ENCODE peak calls at places on chromosome 2, in ten cellular contexts. W is pancreas; D is renal cortical epithelial cell; F is activated CD4-positive, alpha-beta T cell treated with anti-CD3 and anti-CD28 coated beads, Interleukin-2, amount 50 U/mL, for 1 hour; M is activated CD8-positive, alpha-beta T cell treated with anti-CD3 and anti-CD28 coated beads, Interleukin-2, amount 10 ng/mL, durations not matched to agents 7 days and 5 days; T is amniotic stem cell; P is NCI-H774; Q is fibroblast of gingiva; U is GM13976; N is HT-29. C is an unnamed sample.

GRCh38 chr2:46828491-46829239 is 86.9 kb downstream of the MCFD2 start:
- DNase-seq in W (no peak), D (no peak), F (no peak), M (no peak), T (no peak), P (no peak), Q (no peak), U (no peak), N (no peak), C (no peak)

GRCh38 chr2:127659408-127660290 is 13.7 kb downstream of the GPR17 start:
- DNase-seq in W (no peak), D (no peak), F (no peak), M (no peak), T (no peak), P (no peak), Q (no peak), U (no peak), N (no peak), C (no peak)

GRCh38 chr2:135532581-135532980 is 1.3 kb downstream of the R3HDM1 start:
- DNase-seq in W (no peak), D (no peak), F (no peak), M (no peak), T (no peak), P (no peak), Q (peak; percentile 63), U (no peak), N (peak; percentile 3), C (no peak)

GRCh38 chr2:27992787-27993747 is 102.5 kb downstream of the BABAM2 start:
- DNase-seq in W (no peak), D (peak; percentile 87), F (no peak), M (no peak), T (peak; percentile 17), P (no peak), Q (peak; percentile 56), U (no peak), N (peak; percentile 33), C (peak; percentile 47)

GRCh38 chr2:47008381-47009280 is 93.0 kb upstream of the MCFD2 start:
- DNase-seq in W (peak; percentile 72), D (peak; percentile 38), F (no peak), M (no peak), T (no peak), P (peak; percentile 13), Q (peak; percentile 34), U (no peak), N (no peak), C (peak; percentile 73)

GRCh38 chr2:43812947-43813346 is 25.7 kb downstream of the ABCG5 start:
- DNase-seq in W (no peak), D (no peak), F (no peak), M (no peak), T (no peak), P (no peak), Q (no peak), U (no peak), N (no peak), C (no peak)

GRCh38 chr2:219116776-219117646 is 43.6 kb downstream of the NHEJ1 start:
- DNase-seq in W (no peak), D (peak; percentile 68), F (no peak), M (no peak), T (no peak), P (no peak), Q (no peak), U (no peak), N (peak; percentile 70), C (peak; percentile 88)

GRCh38 chr2:240388471-240389301 is 46.8 kb upstream of the GPC1 start:
- DNase-seq in W (peak; percentile 54), D (no peak), F (no peak), M (no peak), T (no peak), P (no peak), Q (no peak), U (no peak), N (no peak), C (no peak)

GRCh38 chr2:176066645-176067586 is 16.8 kb downstream of the EVX2 start:
- DNase-seq in W (peak; percentile 58), D (no peak), F (no peak), M (no peak), T (no peak), P (no peak), Q (no peak), U (peak; percentile 25), N (no peak), C (no peak)

GRCh38 chr2:11855120-11855760 is 108.8 kb downstream of the LPIN1 start:
- DNase-seq in W (no peak), D (no peak), F (no peak), M (no peak), T (no peak), P (no peak), Q (no peak), U (no peak), N (no peak), C (no peak)

GRCh38 chr2:72138921-72139381 is 8.7 kb downstream of the CYP26B1 start:
- DNase-seq in W (peak; percentile 39), D (peak; percentile 24), F (no peak), M (no peak), T (no peak), P (no peak), Q (no peak), U (no peak), N (peak; percentile 29), C (no peak)

GRCh38 chr2:172021074-172021931 is 21.6 kb downstream of the METAP1D start:
- DNase-seq in W (no peak), D (no peak), F (no peak), M (no peak), T (no peak), P (no peak), Q (no peak), U (no peak), N (peak; percentile 21), C (peak; percentile 78)

GRCh38 chr2:215728504-215729065 is 284.8 kb downstream of the MREG start:
- DNase-seq in W (no peak), D (peak; percentile 63), F (no peak), M (peak; percentile 8), T (peak; percentile 58), P (no peak), Q (peak; percentile 99), U (peak; percentile 17), N (no peak), C (peak; percentile 34)

GRCh38 chr2:149006883-149007543 is 31.5 kb upstream of the LYPD6B start:
- DNase-seq in W (no peak), D (no peak), F (no peak), M (no peak), T (no peak), P (no peak), Q (no peak), U (peak; percentile 28), N (no peak), C (no peak)

GRCh38 chr2:59000796-59001195 is 759.7 kb upstream of the FANCL start:
- DNase-seq in W (no peak), D (no peak), F (no peak), M (no peak), T (no peak), P (no peak), Q (no peak), U (no peak), N (no peak), C (no peak)

GRCh38 chr2:152564754-152565551 is 152.3 kb downstream of the PRPF40A start:
- DNase-seq in W (no peak), D (no peak), F (no peak), M (no peak), T (no peak), P (no peak), Q (no peak), U (peak; percentile 29), N (no peak), C (no peak)

GRCh38 chr2:7999683-8000476 is 682.0 kb upstream of the ID2 start:
- DNase-seq in W (no peak), D (no peak), F (no peak), M (peak; percentile 17), T (no peak), P (no peak), Q (no peak), U (no peak), N (no peak), C (peak; percentile 27)

GRCh38 chr2:29115797-29116781 is 874 bp downstream of the CLIP4 start:
- DNase-seq in W (peak; percentile 60), D (peak; percentile 89), F (peak; percentile 61), M (peak; percentile 86), T (peak; percentile 34), P (no peak), Q (peak; percentile 88), U (peak; percentile 43), N (no peak), C (no peak)

GRCh38 chr2:218898109-218898878 is 17.6 kb downstream of the WNT10A start:
- DNase-seq in W (peak; percentile 86), D (no peak), F (peak; percentile 78), M (peak; percentile 84), T (peak; percentile 9), P (peak; percentile 24), Q (no peak), U (peak; percentile 88), N (peak; percentile 76), C (peak; percentile 33)

GRCh38 chr2:85504434-85505261 is 34.3 kb upstream of the MAT2A start:
- DNase-seq in W (no peak), D (peak; percentile 99), F (no peak), M (no peak), T (peak; percentile 80), P (peak; percentile 8), Q (peak; percentile 98), U (no peak), N (peak; percentile 22), C (no peak)

GRCh38 chr2:64470921-64471320 is 17.0 kb downstream of the LGALSL start:
- DNase-seq in W (no peak), D (no peak), F (no peak), M (no peak), T (no peak), P (peak; percentile 27), Q (no peak), U (no peak), N (peak; percentile 31), C (no peak)

GRCh38 chr2:46858697-46859080 is 56.9 kb downstream of the MCFD2 start:
- DNase-seq in W (no peak), D (no peak), F (no peak), M (no peak), T (peak; percentile 58), P (no peak), Q (peak; percentile 95), U (no peak), N (no peak), C (no peak)

GRCh38 chr2:129396980-129397599 is 582.4 kb upstream of the RAB6C start:
- DNase-seq in W (no peak), D (peak; percentile 0), F (no peak), M (peak; percentile 21), T (no peak), P (no peak), Q (no peak), U (peak; percentile 21), N (peak; percentile 55), C (peak; percentile 45)

C was measured in HepG2.